ENCODE peak calls at places on chromosomes 12 and 14, in five cellular contexts. One of them, this sample, is unnamed.
A peak's percentile ranks its signal among the peaks of the same experiment; 100 is the strongest.

GRCh38 chr12:51953011-51953568 is 1.6 kb downstream of the ACVR1B start:
- DNase-seq in astrocyte of the spinal cord: no peak
- DNase-seq in T-cell: no peak
- DNase-seq in endodermal cell: peak; percentile 49
- DNase-seq in NCI-H1694: no peak
- DNase-seq in this sample: no peak

GRCh38 chr14:52609445-52610044 is 56.9 kb downstream of the GPR137C start:
- DNase-seq in astrocyte of the spinal cord: no peak
- DNase-seq in T-cell: no peak
- DNase-seq in endodermal cell: peak; percentile 48
- DNase-seq in NCI-H1694: no peak
- DNase-seq in this sample: no peak

GRCh38 chr14:87133073-87133815 is 859.7 kb downstream of the GALC start:
- DNase-seq in astrocyte of the spinal cord: peak; percentile 87
- DNase-seq in T-cell: no peak
- DNase-seq in endodermal cell: no peak
- DNase-seq in NCI-H1694: no peak
- DNase-seq in this sample: no peak

GRCh38 chr12:29582677-29583076 is 85.2 kb upstream of the OVCH1 start:
- DNase-seq in astrocyte of the spinal cord: no peak
- DNase-seq in T-cell: no peak
- DNase-seq in endodermal cell: no peak
- DNase-seq in NCI-H1694: no peak
- DNase-seq in this sample: no peak

GRCh38 chr12:12881495-12881894 is 9.9 kb upstream of the GPRC5A start:
- DNase-seq in astrocyte of the spinal cord: peak; percentile 65
- DNase-seq in T-cell: no peak
- DNase-seq in endodermal cell: peak; percentile 53
- DNase-seq in NCI-H1694: no peak
- DNase-seq in this sample: peak; percentile 49

GRCh38 chr12:128810182-128811127 is 13.3 kb downstream of the SLC15A4 start:
- DNase-seq in astrocyte of the spinal cord: no peak
- DNase-seq in T-cell: peak; percentile 55
- DNase-seq in endodermal cell: no peak
- DNase-seq in NCI-H1694: no peak
- DNase-seq in this sample: no peak

GRCh38 chr12:103688659-103689058 is 101.6 kb downstream of the STAB2 start:
- DNase-seq in astrocyte of the spinal cord: no peak
- DNase-seq in T-cell: no peak
- DNase-seq in endodermal cell: no peak
- DNase-seq in NCI-H1694: no peak
- DNase-seq in this sample: no peak

GRCh38 chr12:115941362-115941761 is 336.1 kb downstream of the MED13L start:
- DNase-seq in astrocyte of the spinal cord: peak; percentile 37
- DNase-seq in T-cell: no peak
- DNase-seq in endodermal cell: peak; percentile 22
- DNase-seq in NCI-H1694: no peak
- DNase-seq in this sample: peak; percentile 71

GRCh38 chr14:30813182-30813581 is 61.2 kb upstream of the COCH start:
- DNase-seq in astrocyte of the spinal cord: no peak
- DNase-seq in T-cell: no peak
- DNase-seq in endodermal cell: no peak
- DNase-seq in NCI-H1694: no peak
- DNase-seq in this sample: no peak

GRCh38 chr12:67795235-67795634 is 146.7 kb downstream of the DYRK2 start:
- DNase-seq in astrocyte of the spinal cord: no peak
- DNase-seq in T-cell: no peak
- DNase-seq in endodermal cell: no peak
- DNase-seq in NCI-H1694: no peak
- DNase-seq in this sample: peak; percentile 23

GRCh38 chr12:100797786-100798580 is 3.4 kb downstream of the ANO4 start:
- DNase-seq in astrocyte of the spinal cord: no peak
- DNase-seq in T-cell: no peak
- DNase-seq in endodermal cell: no peak
- DNase-seq in NCI-H1694: no peak
- DNase-seq in this sample: no peak

GRCh38 chr12:76554411-76555225 is 5.0 kb downstream of the OSBPL8 start:
- DNase-seq in astrocyte of the spinal cord: no peak
- DNase-seq in T-cell: no peak
- DNase-seq in endodermal cell: no peak
- DNase-seq in NCI-H1694: no peak
- DNase-seq in this sample: no peak

GRCh38 chr12:27521066-27521465 is 2.9 kb upstream of the PPFIBP1 start:
- DNase-seq in astrocyte of the spinal cord: no peak
- DNase-seq in T-cell: no peak
- DNase-seq in endodermal cell: peak; percentile 88
- DNase-seq in NCI-H1694: no peak
- DNase-seq in this sample: no peak

GRCh38 chr12:43852744-43853143 is 16.9 kb downstream of the TMEM117 start:
- DNase-seq in astrocyte of the spinal cord: no peak
- DNase-seq in T-cell: no peak
- DNase-seq in endodermal cell: no peak
- DNase-seq in NCI-H1694: no peak
- DNase-seq in this sample: no peak

GRCh38 chr12:92987362-92987761 is 58.3 kb upstream of the EEA1 start:
- DNase-seq in astrocyte of the spinal cord: peak; percentile 82
- DNase-seq in T-cell: no peak
- DNase-seq in endodermal cell: no peak
- DNase-seq in NCI-H1694: peak; percentile 53
- DNase-seq in this sample: peak; percentile 92

GRCh38 chr12:105922670-105923102 is 216.1 kb downstream of the NUAK1 start:
- DNase-seq in astrocyte of the spinal cord: peak; percentile 86
- DNase-seq in T-cell: no peak
- DNase-seq in endodermal cell: no peak
- DNase-seq in NCI-H1694: no peak
- DNase-seq in this sample: peak; percentile 77

GRCh38 chr12:57621497-57622292 is 10.5 kb downstream of the ARHGEF25 start:
- DNase-seq in astrocyte of the spinal cord: no peak
- DNase-seq in T-cell: peak; percentile 38
- DNase-seq in endodermal cell: peak; percentile 93
- DNase-seq in NCI-H1694: peak; percentile 40
- DNase-seq in this sample: peak; percentile 38

GRCh38 chr12:1220127-1221092 is 229.4 kb downstream of the ERC1 start:
- DNase-seq in astrocyte of the spinal cord: no peak
- DNase-seq in T-cell: no peak
- DNase-seq in endodermal cell: no peak
- DNase-seq in NCI-H1694: no peak
- DNase-seq in this sample: no peak

This sample was measured in choroid plexus epithelial cell.